ENCODE peak calls at places on chromosomes 2 and 18, in ten cellular contexts. One of them, this sample, is unnamed.

GRCh38 chr2:26738481-26738880 is 25.6 kb upstream of the SLC35F6 start:
- DNase-seq in breast epithelium: no peak
- DNase-seq in NT2/D1: no peak
- DNase-seq in CD8-positive, alpha-beta memory T cell: no peak
- DNase-seq in tibial artery: no peak
- DNase-seq in esophagus squamous epithelium: no peak
- DNase-seq in uterus: no peak
- DNase-seq in fibroblast of lung: no peak
- DNase-seq in small intestine: no peak
- DNase-seq in tibial nerve: no peak
- DNase-seq in this sample: no peak

GRCh38 chr2:74414913-74415761 is 6.3 kb downstream of the C2orf81 start:
- DNase-seq in breast epithelium: no peak
- DNase-seq in NT2/D1: no peak
- DNase-seq in CD8-positive, alpha-beta memory T cell: no peak
- DNase-seq in tibial artery: peak; percentile 58
- DNase-seq in esophagus squamous epithelium: no peak
- DNase-seq in uterus: peak; percentile 62
- DNase-seq in fibroblast of lung: peak; percentile 26
- DNase-seq in small intestine: peak; percentile 37
- DNase-seq in tibial nerve: peak; percentile 44
- DNase-seq in this sample: no peak

GRCh38 chr18:79806976-79807841 is 9.5 kb downstream of the KCNG2 start:
- DNase-seq in breast epithelium: peak; percentile 31
- DNase-seq in NT2/D1: no peak
- DNase-seq in CD8-positive, alpha-beta memory T cell: no peak
- DNase-seq in tibial artery: no peak
- DNase-seq in esophagus squamous epithelium: no peak
- DNase-seq in uterus: no peak
- DNase-seq in fibroblast of lung: no peak
- DNase-seq in small intestine: no peak
- DNase-seq in tibial nerve: no peak
- DNase-seq in this sample: no peak

GRCh38 chr2:225895126-225895525 is 495.6 kb downstream of the NYAP2 start:
- DNase-seq in breast epithelium: no peak
- DNase-seq in NT2/D1: no peak
- DNase-seq in CD8-positive, alpha-beta memory T cell: no peak
- DNase-seq in tibial artery: no peak
- DNase-seq in esophagus squamous epithelium: no peak
- DNase-seq in uterus: no peak
- DNase-seq in fibroblast of lung: peak; percentile 36
- DNase-seq in small intestine: no peak
- DNase-seq in tibial nerve: no peak
- DNase-seq in this sample: no peak

GRCh38 chr18:6382968-6383367 is 31.7 kb downstream of the L3MBTL4 start:
- DNase-seq in breast epithelium: no peak
- DNase-seq in NT2/D1: peak; percentile 20
- DNase-seq in CD8-positive, alpha-beta memory T cell: no peak
- DNase-seq in tibial artery: no peak
- DNase-seq in esophagus squamous epithelium: no peak
- DNase-seq in uterus: no peak
- DNase-seq in fibroblast of lung: no peak
- DNase-seq in small intestine: no peak
- DNase-seq in tibial nerve: no peak
- DNase-seq in this sample: no peak

GRCh38 chr2:108169982-108170625 is 69.7 kb upstream of the SULT1C3 start:
- DNase-seq in breast epithelium: no peak
- DNase-seq in NT2/D1: peak; percentile 27
- DNase-seq in CD8-positive, alpha-beta memory T cell: no peak
- DNase-seq in tibial artery: no peak
- DNase-seq in esophagus squamous epithelium: no peak
- DNase-seq in uterus: no peak
- DNase-seq in fibroblast of lung: peak; percentile 24
- DNase-seq in small intestine: peak; percentile 24
- DNase-seq in tibial nerve: no peak
- DNase-seq in this sample: no peak

GRCh38 chr18:70221156-70221910 is 15.8 kb upstream of the RTTN start:
- DNase-seq in breast epithelium: no peak
- DNase-seq in NT2/D1: no peak
- DNase-seq in CD8-positive, alpha-beta memory T cell: no peak
- DNase-seq in tibial artery: no peak
- DNase-seq in esophagus squamous epithelium: no peak
- DNase-seq in uterus: no peak
- DNase-seq in fibroblast of lung: no peak
- DNase-seq in small intestine: no peak
- DNase-seq in tibial nerve: no peak
- DNase-seq in this sample: no peak

GRCh38 chr2:176636376-176636775 is 367.1 kb downstream of the MTX2 start:
- DNase-seq in breast epithelium: no peak
- DNase-seq in NT2/D1: no peak
- DNase-seq in CD8-positive, alpha-beta memory T cell: no peak
- DNase-seq in tibial artery: no peak
- DNase-seq in esophagus squamous epithelium: no peak
- DNase-seq in uterus: no peak
- DNase-seq in fibroblast of lung: no peak
- DNase-seq in small intestine: no peak
- DNase-seq in tibial nerve: no peak
- DNase-seq in this sample: no peak

GRCh38 chr2:229330952-229331351 is 59.9 kb upstream of the PID1 start:
- DNase-seq in breast epithelium: no peak
- DNase-seq in NT2/D1: no peak
- DNase-seq in CD8-positive, alpha-beta memory T cell: no peak
- DNase-seq in tibial artery: peak; percentile 48
- DNase-seq in esophagus squamous epithelium: no peak
- DNase-seq in uterus: no peak
- DNase-seq in fibroblast of lung: no peak
- DNase-seq in small intestine: no peak
- DNase-seq in tibial nerve: peak; percentile 33
- DNase-seq in this sample: no peak

GRCh38 chr2:112906276-112906675 is 4.7 kb upstream of the IL37 start:
- DNase-seq in breast epithelium: no peak
- DNase-seq in NT2/D1: no peak
- DNase-seq in CD8-positive, alpha-beta memory T cell: no peak
- DNase-seq in tibial artery: no peak
- DNase-seq in esophagus squamous epithelium: no peak
- DNase-seq in uterus: no peak
- DNase-seq in fibroblast of lung: no peak
- DNase-seq in small intestine: no peak
- DNase-seq in tibial nerve: no peak
- DNase-seq in this sample: no peak

GRCh38 chr2:64831134-64831976 is 157.8 kb upstream of the SLC1A4 start:
- DNase-seq in breast epithelium: peak; percentile 61
- DNase-seq in NT2/D1: peak; percentile 54
- DNase-seq in CD8-positive, alpha-beta memory T cell: peak; percentile 71
- DNase-seq in tibial artery: peak; percentile 92
- DNase-seq in esophagus squamous epithelium: peak; percentile 35
- DNase-seq in uterus: peak; percentile 54
- DNase-seq in fibroblast of lung: peak; percentile 94
- DNase-seq in small intestine: peak; percentile 96
- DNase-seq in tibial nerve: peak; percentile 79
- DNase-seq in this sample: peak; percentile 83

GRCh38 chr2:189204322-189204941 is 24.9 kb upstream of the COL5A2 start:
- DNase-seq in breast epithelium: no peak
- DNase-seq in NT2/D1: no peak
- DNase-seq in CD8-positive, alpha-beta memory T cell: no peak
- DNase-seq in tibial artery: no peak
- DNase-seq in esophagus squamous epithelium: no peak
- DNase-seq in uterus: no peak
- DNase-seq in fibroblast of lung: peak; percentile 65
- DNase-seq in small intestine: no peak
- DNase-seq in tibial nerve: no peak
- DNase-seq in this sample: no peak

DNA sequence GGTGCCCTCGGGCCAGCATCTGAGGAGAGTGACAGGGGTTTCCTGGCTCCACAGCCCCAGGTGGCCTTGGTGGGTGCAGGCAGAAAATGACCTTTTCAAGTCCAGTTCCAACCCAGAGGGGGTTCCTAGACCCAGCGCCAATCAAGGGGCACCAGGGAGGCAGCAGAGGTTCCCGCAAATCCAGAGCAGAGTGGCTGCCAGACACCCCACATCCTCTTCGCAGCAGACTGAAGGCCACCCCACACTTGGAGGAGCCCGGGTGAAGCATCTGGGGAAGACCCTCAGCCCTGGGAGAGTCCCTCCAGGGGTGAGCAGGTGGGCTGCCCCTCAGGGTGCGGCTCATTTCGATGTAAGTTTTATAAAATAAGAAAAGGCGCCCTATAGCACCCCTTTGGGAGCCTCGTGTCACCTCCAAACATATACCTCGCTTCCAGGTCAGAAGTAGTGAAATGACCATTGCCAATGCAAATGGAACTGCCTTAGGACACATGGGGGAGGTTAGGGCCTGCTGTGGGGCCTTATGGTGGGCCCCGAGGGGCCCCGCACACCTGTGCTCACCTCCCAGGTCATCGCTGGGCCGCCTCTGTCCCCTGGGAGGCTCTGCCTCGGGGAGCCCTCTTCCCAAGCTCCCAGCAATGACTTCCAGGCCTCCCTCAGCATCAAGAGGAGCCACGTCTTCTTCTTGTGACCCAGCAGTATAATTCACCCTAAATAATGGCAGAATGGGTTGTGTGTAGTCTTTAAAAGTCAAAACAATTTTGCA is 11.0 kb downstream of the RTP5 start:
- DNase-seq in breast epithelium: no peak
- DNase-seq in NT2/D1: no peak
- DNase-seq in CD8-positive, alpha-beta memory T cell: no peak
- DNase-seq in tibial artery: no peak
- DNase-seq in esophagus squamous epithelium: no peak
- DNase-seq in uterus: no peak
- DNase-seq in fibroblast of lung: no peak
- DNase-seq in small intestine: no peak
- DNase-seq in tibial nerve: no peak
- DNase-seq in this sample: no peak
- H3K4me1 ChIP-seq in breast epithelium: peaks cover 3% of the 10 kb centered on the region
- H3K4me1 ChIP-seq in NT2/D1: peaks cover 14% of the 10 kb centered on the region
- H3K4me1 ChIP-seq in CD8-positive, alpha-beta memory T cell: peaks cover 27% of the 10 kb centered on the region
- H3K4me1 ChIP-seq in tibial artery: peaks cover 18% of the 10 kb centered on the region
- H3K4me1 ChIP-seq in esophagus squamous epithelium: peaks cover 13% of the 10 kb centered on the region
- H3K4me1 ChIP-seq in uterus: peaks cover 7% of the 10 kb centered on the region
- H3K4me1 ChIP-seq in fibroblast of lung: peaks cover 13% of the 10 kb centered on the region
- H3K4me1 ChIP-seq in small intestine: no peaks in the 10 kb centered on the region
- H3K4me1 ChIP-seq in tibial nerve: no peaks in the 10 kb centered on the region
- H3K4me1 ChIP-seq in this sample: peaks cover 5% of the 10 kb centered on the region

DNA sequence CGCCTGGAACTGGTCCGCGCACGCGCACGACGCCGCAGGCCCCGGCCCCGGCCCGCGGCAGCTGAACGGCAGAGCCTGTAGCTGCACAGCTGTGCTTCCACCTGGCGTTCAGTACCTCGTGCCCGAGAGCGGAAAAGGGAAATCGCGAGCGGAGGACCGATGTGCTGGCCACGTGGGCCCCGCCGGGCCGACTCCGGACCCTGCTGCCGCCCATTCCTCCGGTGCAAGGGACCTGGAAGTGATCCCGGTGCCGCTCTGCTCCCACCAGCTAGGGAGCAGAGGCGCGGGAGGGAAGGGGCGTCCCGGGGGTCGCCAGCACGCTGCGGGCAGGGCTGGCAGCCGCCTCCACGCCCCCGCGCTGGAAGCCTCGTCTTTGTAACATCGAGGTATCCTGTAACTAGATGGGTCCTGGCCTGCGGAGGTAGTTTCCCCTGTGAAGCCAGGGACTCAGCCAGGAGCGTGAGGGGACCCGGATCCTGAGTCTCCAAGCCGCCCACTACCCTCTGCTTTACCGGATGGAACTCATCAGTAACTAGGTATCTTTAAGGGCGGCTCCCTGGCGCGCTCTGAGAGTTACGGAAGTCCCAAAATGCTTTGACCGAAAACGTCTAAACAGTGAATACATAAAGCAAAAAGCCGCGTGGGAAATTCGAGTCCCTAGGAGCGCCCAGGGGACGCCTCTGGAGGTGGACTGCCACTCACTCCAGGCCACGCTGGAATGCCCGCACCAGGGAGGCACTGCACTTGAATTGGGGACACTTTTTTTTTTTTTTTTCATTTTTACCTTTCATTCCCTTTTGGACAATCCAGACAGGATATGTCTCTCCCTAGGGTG is 736 bp upstream of the ODC1 start:
- DNase-seq in breast epithelium: peak; percentile 61
- DNase-seq in NT2/D1: peak; percentile 81
- DNase-seq in CD8-positive, alpha-beta memory T cell: peak; percentile 95
- DNase-seq in tibial artery: peak; percentile 83
- DNase-seq in esophagus squamous epithelium: peak; percentile 57
- DNase-seq in uterus: peak; percentile 93
- DNase-seq in fibroblast of lung: peak; percentile 86
- DNase-seq in small intestine: peak; percentile 42
- DNase-seq in tibial nerve: peak; percentile 77
- DNase-seq in this sample: peak; percentile 92
- H3K4me1 ChIP-seq in breast epithelium: peaks cover 12% of the 10 kb centered on the region
- H3K4me1 ChIP-seq in NT2/D1: peaks cover 2% of the 10 kb centered on the region
- H3K4me1 ChIP-seq in CD8-positive, alpha-beta memory T cell: peaks cover 35% of the 10 kb centered on the region
- H3K4me1 ChIP-seq in tibial artery: peaks cover 49% of the 10 kb centered on the region
- H3K4me1 ChIP-seq in esophagus squamous epithelium: peaks cover 26% of the 10 kb centered on the region
- H3K4me1 ChIP-seq in uterus: no peaks in the 10 kb centered on the region
- H3K4me1 ChIP-seq in fibroblast of lung: peaks cover 4% of the 10 kb centered on the region
- H3K4me1 ChIP-seq in small intestine: peaks cover 3% of the 10 kb centered on the region
- H3K4me1 ChIP-seq in tibial nerve: no peaks in the 10 kb centered on the region
- H3K4me1 ChIP-seq in this sample: peaks cover 33% of the 10 kb centered on the region

DNA sequence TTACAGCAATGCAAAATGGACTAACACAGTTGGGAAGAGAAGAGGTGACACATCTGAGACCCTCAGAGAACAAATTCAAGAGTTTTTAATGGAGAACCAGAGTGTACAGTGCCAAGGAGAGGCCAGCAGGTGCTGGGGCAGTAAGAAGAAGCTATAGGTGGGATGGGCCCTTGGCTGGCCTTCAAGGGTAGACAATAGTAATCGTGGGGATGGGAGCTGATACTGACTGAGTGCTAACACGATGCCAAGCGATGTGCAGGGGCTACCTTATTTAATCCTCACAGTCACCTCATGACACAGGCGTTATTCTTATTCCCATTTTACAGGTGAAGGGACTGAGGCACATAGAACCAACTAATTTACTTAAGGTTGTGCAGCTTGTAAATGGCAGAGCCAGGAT is 131.9 kb upstream of the ID2 start:
- DNase-seq in breast epithelium: no peak
- DNase-seq in NT2/D1: no peak
- DNase-seq in CD8-positive, alpha-beta memory T cell: no peak
- DNase-seq in tibial artery: no peak
- DNase-seq in esophagus squamous epithelium: no peak
- DNase-seq in uterus: no peak
- DNase-seq in fibroblast of lung: no peak
- DNase-seq in small intestine: no peak
- DNase-seq in tibial nerve: no peak
- DNase-seq in this sample: no peak
- H3K4me1 ChIP-seq in breast epithelium: no peaks in the 10 kb centered on the region
- H3K4me1 ChIP-seq in NT2/D1: peaks cover 10% of the 10 kb centered on the region
- H3K4me1 ChIP-seq in CD8-positive, alpha-beta memory T cell: peaks cover 19% of the 10 kb centered on the region
- H3K4me1 ChIP-seq in tibial artery: no peaks in the 10 kb centered on the region
- H3K4me1 ChIP-seq in esophagus squamous epithelium: peaks cover 5% of the 10 kb centered on the region
- H3K4me1 ChIP-seq in uterus: no peaks in the 10 kb centered on the region
- H3K4me1 ChIP-seq in fibroblast of lung: peaks cover 2% of the 10 kb centered on the region
- H3K4me1 ChIP-seq in small intestine: no peaks in the 10 kb centered on the region
- H3K4me1 ChIP-seq in tibial nerve: no peaks in the 10 kb centered on the region
- H3K4me1 ChIP-seq in this sample: no peaks in the 10 kb centered on the region

DNA sequence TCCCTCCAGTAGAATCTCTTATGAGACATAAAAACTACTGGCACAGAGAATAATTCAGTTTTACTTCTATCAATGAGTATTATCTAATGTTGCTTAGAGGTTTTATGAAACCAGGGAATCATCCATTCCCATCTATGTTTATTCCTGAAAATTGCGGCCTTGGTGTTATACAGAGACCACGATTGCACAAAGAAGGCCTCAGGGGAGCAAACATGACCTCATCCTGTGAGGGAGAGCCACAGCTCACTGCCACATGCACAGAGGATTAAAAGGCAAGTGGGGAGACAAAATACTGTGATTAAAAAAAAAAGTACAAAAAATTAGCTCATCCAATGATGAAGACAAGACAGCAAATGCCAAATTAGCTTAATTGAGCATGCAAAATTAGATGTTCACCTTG is 111.8 kb upstream of the SLC35G4 start:
- DNase-seq in breast epithelium: no peak
- DNase-seq in NT2/D1: no peak
- DNase-seq in CD8-positive, alpha-beta memory T cell: no peak
- DNase-seq in tibial artery: peak; percentile 35
- DNase-seq in esophagus squamous epithelium: no peak
- DNase-seq in uterus: no peak
- DNase-seq in fibroblast of lung: peak; percentile 55
- DNase-seq in small intestine: no peak
- DNase-seq in tibial nerve: peak; percentile 59
- DNase-seq in this sample: no peak
- H3K4me1 ChIP-seq in breast epithelium: no peaks in the 10 kb centered on the region
- H3K4me1 ChIP-seq in NT2/D1: no peaks in the 10 kb centered on the region
- H3K4me1 ChIP-seq in CD8-positive, alpha-beta memory T cell: no peaks in the 10 kb centered on the region
- H3K4me1 ChIP-seq in tibial artery: no peaks in the 10 kb centered on the region
- H3K4me1 ChIP-seq in esophagus squamous epithelium: peaks cover 7% of the 10 kb centered on the region
- H3K4me1 ChIP-seq in uterus: no peaks in the 10 kb centered on the region
- H3K4me1 ChIP-seq in fibroblast of lung: peaks cover 15% of the 10 kb centered on the region
- H3K4me1 ChIP-seq in small intestine: no peaks in the 10 kb centered on the region
- H3K4me1 ChIP-seq in tibial nerve: no peaks in the 10 kb centered on the region
- H3K4me1 ChIP-seq in this sample: no peaks in the 10 kb centered on the region